ENCODE peak calls at places on chromosomes 6 and 20, in four cellular contexts. V, X, R and A are unnamed samples.

GRCh38 chr6:99993146-99993532 is 884 bp downstream of the MCHR2 start:
- DNase-seq in V (no peak), X (no peak), R (no peak), A (no peak)

GRCh38 chr20:18533491-18533890 is 25.8 kb downstream of the SEC23B start:
- DNase-seq in R (no peak), X (no peak), V (no peak), A (no peak)

GRCh38 chr6:79077680-79078056 is 386 bp downstream of the PHIP start:
- DNase-seq in X (no peak), V (no peak), R (no peak), A (no peak)

GRCh38 chr20:7171911-7172310 is 404.4 kb downstream of the BMP2 start:
- DNase-seq in X (no peak), R (no peak), V (no peak), A (no peak)

GRCh38 chr6:122400121-122400450 is 634 bp downstream of the HSF2 start:
- DNase-seq in R (peak; percentile 46), V (no peak), X (no peak), A (no peak)

GRCh38 chr6:151773382-151773781 is 34.1 kb upstream of the ESR1 start:
- DNase-seq in X (no peak), R (no peak), V (no peak), A (no peak)

GRCh38 chr6:101117397-101118185 is 236.5 kb upstream of the ASCC3 start:
- DNase-seq in R (no peak), X (peak; percentile 10), V (no peak), A (no peak)

GRCh38 chr6:64437996-64438395 is 802.4 kb downstream of the PHF3 start:
- DNase-seq in V (no peak), X (no peak), R (no peak), A (no peak)

GRCh38 chr20:49901588-49901987 is 13.7 kb downstream of the SPATA2 start:
- DNase-seq in R (no peak), V (no peak), X (no peak), A (no peak)

GRCh38 chr20:19487420-19487819 is 270.6 kb upstream of the RIN2 start:
- DNase-seq in R (no peak), X (no peak), V (no peak), A (no peak)

GRCh38 chr6:16405349-16405865 is 167.0 kb downstream of the GMPR start:
- DNase-seq in X (no peak), R (no peak), V (no peak), A (no peak)

GRCh38 chr20:36173451-36173933 is 19.0 kb downstream of the EPB41L1 start:
- DNase-seq in V (no peak), X (peak; percentile 25), R (peak; percentile 40), A (peak; percentile 13)
- TF ChIP-seq CHD1 in V (no peak), X (no peak), R (no peak), A (no peak)

DNA sequence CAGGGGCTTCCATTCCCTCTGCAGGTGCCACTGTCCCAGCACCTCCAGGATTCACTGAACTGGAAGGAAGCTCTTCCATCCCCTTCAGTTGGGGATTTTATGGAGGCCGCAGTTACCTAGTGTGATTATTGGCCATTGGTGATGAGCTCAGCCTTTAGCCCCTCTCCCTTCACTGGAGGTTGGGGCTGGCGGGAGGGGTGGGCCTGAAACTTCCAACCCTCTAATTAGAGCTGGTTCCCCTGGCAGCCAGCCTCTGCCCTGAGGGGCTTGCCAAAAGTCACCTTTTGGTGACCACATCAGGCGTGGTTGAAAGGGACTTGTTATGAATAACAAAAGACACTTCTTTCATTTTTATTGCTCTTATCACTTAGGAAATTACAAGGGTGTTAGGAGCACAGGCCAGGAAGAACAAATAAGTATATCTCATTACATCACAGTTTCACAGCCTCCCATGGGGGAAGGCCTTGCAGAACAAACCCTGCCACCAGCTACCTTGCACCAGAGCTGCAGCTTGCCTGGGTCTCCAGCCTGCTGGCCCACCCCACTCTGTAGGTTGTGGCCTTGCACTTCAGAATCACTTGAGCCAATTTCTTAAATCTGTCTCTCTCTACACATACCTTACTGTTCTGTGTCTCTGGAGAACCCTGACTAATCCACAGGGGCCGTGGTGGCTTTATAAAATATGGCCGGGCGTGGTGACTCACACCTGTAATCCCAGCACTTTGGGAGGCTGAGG is 5.0 kb downstream of the PYGB start:
- DNase-seq in R (no peak), X (no peak), V (no peak), A (no peak)
- TF ChIP-seq CHD1 in R (no peak), X (no peak), V (no peak), A (no peak)

DNA sequence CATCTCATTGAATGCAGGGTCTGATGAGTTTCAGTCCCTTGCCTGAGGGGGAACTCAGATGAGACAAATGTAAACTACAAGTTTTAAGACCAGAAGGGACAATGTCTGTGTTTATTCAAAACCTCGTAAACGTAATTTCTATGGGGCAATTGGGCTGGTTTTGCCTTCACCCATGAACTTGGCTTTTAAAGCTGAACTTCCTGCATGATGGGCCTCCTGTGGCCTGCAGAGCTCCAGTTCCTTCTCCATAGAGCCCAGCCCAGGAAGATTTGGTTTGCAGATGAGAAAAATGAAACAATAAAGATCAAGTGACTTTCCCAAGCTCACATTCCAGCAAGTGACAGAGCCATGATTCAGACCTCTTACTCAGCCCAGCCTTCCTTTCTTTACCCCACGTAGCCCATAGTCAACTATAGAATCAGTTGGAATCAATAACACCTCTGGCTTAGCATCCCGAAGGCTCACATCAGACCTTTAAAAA is 612.3 kb downstream of the UTRN start:
- DNase-seq in V (no peak), X (no peak), R (no peak), A (peak; percentile 87)
- TF ChIP-seq CHD1 in V (no peak), X (no peak), R (no peak), A (no peak)

DNA sequence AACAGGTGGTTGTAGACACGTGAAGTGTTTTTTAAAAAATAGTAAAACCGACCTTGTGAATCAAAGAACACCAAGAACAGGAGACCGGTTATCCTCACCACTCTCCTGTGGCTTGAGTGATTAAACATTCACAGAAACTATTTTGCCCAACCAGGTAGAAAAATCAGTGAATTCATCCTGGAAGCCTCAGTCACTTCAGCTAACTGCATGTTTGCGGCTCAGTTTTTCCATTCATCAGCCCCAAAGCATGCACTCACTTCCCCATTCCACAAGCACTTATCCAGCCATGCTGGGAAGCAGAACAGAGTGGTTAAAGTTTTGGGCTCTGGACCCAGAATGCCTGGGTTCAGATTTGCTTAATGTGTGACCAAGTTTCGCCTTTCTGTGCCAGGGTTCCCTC is 2.4 kb downstream of the LRRN4 start:
- DNase-seq in V (no peak), X (no peak), R (no peak), A (peak; percentile 73)
- TF ChIP-seq CHD1 in V (no peak), X (no peak), R (no peak), A (no peak)

GRCh38 chr20:60362531-60362930 is 404.3 kb downstream of the CDH26 start:
- DNase-seq in X (no peak), R (no peak), V (no peak), A (no peak)

GRCh38 chr20:60359010-60359409 is 400.8 kb downstream of the CDH26 start:
- DNase-seq in V (no peak), R (no peak), X (no peak), A (no peak)

GRCh38 chr20:60365063-60365640 is 406.9 kb downstream of the CDH26 start:
- DNase-seq in X (peak; percentile 29), R (no peak), V (no peak), A (no peak)

GRCh38 chr20:60363698-60364097 is 405.5 kb downstream of the CDH26 start:
- DNase-seq in V (no peak), R (no peak), X (no peak), A (no peak)

DNA sequence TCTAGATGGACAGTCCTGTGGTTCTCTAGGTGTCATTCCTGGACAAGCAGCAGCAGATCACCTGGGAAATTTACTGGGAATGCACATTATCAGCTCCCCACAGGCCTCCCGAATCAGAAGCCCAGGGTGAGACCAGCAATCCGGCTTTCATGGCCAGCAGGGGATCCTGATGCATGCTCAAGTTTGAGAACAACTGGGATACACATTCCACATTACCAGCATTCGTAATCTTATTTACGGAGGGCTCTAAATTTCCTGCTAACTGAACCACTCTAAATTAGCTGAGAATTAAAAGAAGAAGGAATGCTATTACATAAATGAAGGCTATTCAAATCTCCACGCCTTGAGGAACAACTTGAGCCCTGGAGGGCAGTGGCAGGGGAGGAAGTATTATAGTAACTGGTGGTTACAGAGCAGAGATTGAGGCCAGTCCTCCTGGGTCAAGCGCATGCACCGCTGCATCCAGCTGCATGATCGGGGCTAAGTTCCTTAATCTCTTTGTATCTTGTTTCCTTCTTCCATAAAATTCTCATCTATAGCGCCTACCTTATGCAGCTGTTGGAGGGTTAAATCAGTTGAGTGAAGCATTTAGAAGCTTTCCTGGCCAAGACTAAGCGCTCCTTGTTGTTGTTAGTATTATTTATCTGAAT is 403.7 kb downstream of the CDH26 start:
- DNase-seq in X (no peak), R (no peak), V (no peak), A (no peak)
- TF ChIP-seq CHD1 in X (no peak), R (no peak), V (no peak), A (no peak)

GRCh38 chr6:56226946-56227879 is 20.2 kb downstream of the COL21A1 start:
- DNase-seq in R (no peak), V (no peak), X (no peak), A (peak; percentile 46)
- TF ChIP-seq CHD1 in R (no peak), V (no peak), X (no peak), A (no peak)

DNA sequence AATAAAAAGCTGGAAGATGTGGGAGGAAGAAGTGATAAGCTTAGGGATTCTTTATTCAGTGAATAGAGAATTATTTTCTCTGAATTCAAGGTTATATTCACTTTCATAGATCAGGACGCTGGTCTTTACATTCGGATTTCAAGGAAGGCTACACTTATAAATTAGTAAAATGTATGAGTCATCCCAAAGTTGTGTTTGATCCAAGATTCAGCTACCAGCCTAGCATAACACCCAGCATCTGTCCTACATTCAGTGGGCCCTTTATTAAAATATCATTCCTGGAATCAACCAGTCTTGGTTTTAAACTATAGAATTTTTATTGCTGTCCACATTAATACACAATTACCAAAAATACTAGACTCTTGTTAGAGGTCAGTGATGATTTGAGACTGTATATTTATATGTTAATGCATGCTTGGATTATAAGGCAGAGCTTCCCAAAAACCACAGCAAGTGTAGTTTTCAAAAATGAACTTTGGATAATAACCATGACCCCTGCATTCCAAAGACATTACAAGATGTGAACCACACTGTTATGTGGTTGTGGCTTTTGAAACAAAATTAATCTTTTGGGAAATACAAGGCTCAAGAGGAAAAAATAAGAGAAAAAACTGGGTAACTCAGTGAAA is 210.7 kb upstream of the CNR1 start:
- DNase-seq in R (no peak), V (no peak), X (no peak), A (peak; percentile 6)
- TF ChIP-seq CHD1 in R (no peak), V (no peak), X (no peak), A (no peak)

GRCh38 chr6:119676230-119676629 is 326.7 kb upstream of the MAN1A1 start:
- DNase-seq in R (no peak), V (no peak), X (no peak), A (no peak)

GRCh38 chr6:119669228-119669627 is 319.7 kb upstream of the MAN1A1 start:
- DNase-seq in V (no peak), X (no peak), R (no peak), A (no peak)

GRCh38 chr6:119671105-119671504 is 321.5 kb upstream of the MAN1A1 start:
- DNase-seq in X (no peak), R (no peak), V (no peak), A (no peak)

GRCh38 chr6:119676971-119677370 is 327.4 kb upstream of the MAN1A1 start:
- DNase-seq in V (no peak), R (no peak), X (no peak), A (peak; percentile 4)

GRCh38 chr6:119672725-119673124 is 323.2 kb upstream of the MAN1A1 start:
- DNase-seq in V (no peak), R (no peak), X (peak; percentile 23), A (no peak)
- TF ChIP-seq CHD1 in V (no peak), R (no peak), X (no peak), A (no peak)

GRCh38 chr6:50905297-50905696 is 86.6 kb downstream of the TFAP2B start:
- DNase-seq in X (no peak), V (no peak), R (no peak), A (no peak)
- TF ChIP-seq CHD1 in X (no peak), V (no peak), R (no peak), A (no peak)